ENCODE peak calls at places on chromosome 20, in nine cellular contexts. C, K, A, Z, J, F, G, P and E are unnamed samples.

GRCh38 chr20:19212524-19213502 is at the start of gene SLC24A3:
- DNase-seq in C (no peak), K (peak; percentile 68), A (peak; percentile 71), Z (peak; percentile 94), J (peak; percentile 86), F (no peak), G (no peak), P (peak; percentile 9), E (no peak)

GRCh38 chr20:2086177-2086979 is 15.2 kb upstream of the STK35 start:
- DNase-seq in C (no peak), K (no peak), A (no peak), Z (no peak), J (no peak), F (no peak), G (no peak), P (no peak), E (no peak)

GRCh38 chr20:54174452-54175175 is 828 bp upstream of the CYP24A1 start:
- DNase-seq in C (no peak), K (no peak), A (no peak), Z (no peak), J (no peak), F (no peak), G (no peak), P (no peak), E (no peak)

GRCh38 chr20:4813839-4814695 is 92.4 kb downstream of the PRND start:
- DNase-seq in C (peak; percentile 81), K (no peak), A (peak; percentile 43), Z (peak; percentile 75), J (no peak), F (peak; percentile 80), G (no peak), P (no peak), E (peak; percentile 92)

GRCh38 chr20:11716239-11716944 is 201.3 kb upstream of the BTBD3 start:
- DNase-seq in C (no peak), K (no peak), A (no peak), Z (no peak), J (peak; percentile 66), F (peak; percentile 2), G (no peak), P (peak; percentile 94), E (no peak)

GRCh38 chr20:52105573-52106422 is 85.8 kb downstream of the ZFP64 start:
- DNase-seq in C (no peak), K (no peak), A (no peak), Z (no peak), J (peak; percentile 36), F (peak; percentile 14), G (no peak), P (peak; percentile 57), E (no peak)

GRCh38 chr20:60627751-60628565 is 624.1 kb upstream of the CDH4 start:
- DNase-seq in C (no peak), K (no peak), A (no peak), Z (no peak), J (no peak), F (no peak), G (no peak), P (no peak), E (no peak)

GRCh38 chr20:2800590-2801458 is at the start of gene CPXM1:
- DNase-seq in C (no peak), K (no peak), A (no peak), Z (peak; percentile 77), J (peak; percentile 55), F (no peak), G (no peak), P (no peak), E (no peak)

GRCh38 chr20:25294459-25295385 is 46.8 kb downstream of the PYGB start:
- DNase-seq in C (peak; percentile 71), K (peak; percentile 41), A (peak; percentile 52), Z (no peak), J (peak; percentile 77), F (peak; percentile 77), G (peak; percentile 39), P (peak; percentile 55), E (peak; percentile 43)

GRCh38 chr20:33516882-33517281 is 27.0 kb downstream of the CBFA2T2 start:
- DNase-seq in C (no peak), K (no peak), A (no peak), Z (no peak), J (no peak), F (peak; percentile 22), G (no peak), P (peak; percentile 39), E (no peak)

GRCh38 chr20:62933966-62934365 is 4.0 kb upstream of the GID8 start:
- DNase-seq in C (no peak), K (no peak), A (no peak), Z (no peak), J (no peak), F (no peak), G (no peak), P (no peak), E (no peak)

GRCh38 chr20:4480104-4480503 is 241.6 kb upstream of the PRND start:
- DNase-seq in C (no peak), K (no peak), A (no peak), Z (no peak), J (no peak), F (no peak), G (no peak), P (no peak), E (no peak)

GRCh38 chr20:62782149-62782892 is 14.0 kb upstream of the MRGBP start:
- DNase-seq in C (no peak), K (no peak), A (no peak), Z (no peak), J (no peak), F (no peak), G (no peak), P (no peak), E (no peak)

GRCh38 chr20:10832146-10832545 is 158.3 kb upstream of the JAG1 start:
- DNase-seq in C (no peak), K (no peak), A (no peak), Z (no peak), J (no peak), F (no peak), G (no peak), P (peak; percentile 22), E (no peak)

GRCh38 chr20:1810926-1811620 is 84.1 kb upstream of the SIRPA start:
- DNase-seq in C (no peak), K (peak; percentile 56), A (no peak), Z (no peak), J (no peak), F (no peak), G (no peak), P (peak; percentile 63), E (no peak)

GRCh38 chr20:21464916-21465315 is 48.9 kb downstream of the NKX2-2 start:
- DNase-seq in C (no peak), K (no peak), A (no peak), Z (no peak), J (no peak), F (no peak), G (no peak), P (no peak), E (no peak)

GRCh38 chr20:46207031-46207549 is 89.0 kb downstream of the CD40 start:
- DNase-seq in C (no peak), K (no peak), A (no peak), Z (no peak), J (no peak), F (no peak), G (no peak), P (no peak), E (no peak)

GRCh38 chr20:49123982-49124381 is 64.2 kb downstream of the STAU1 start:
- DNase-seq in C (no peak), K (no peak), A (no peak), Z (no peak), J (no peak), F (no peak), G (no peak), P (no peak), E (no peak)
- H3K36me3 ChIP-seq in C (peaks cover 42% of the 10 kb centered on the region), K (peaks cover 26% of the 10 kb centered on the region), A (peaks cover 36% of the 10 kb centered on the region), Z (peaks cover 28% of the 10 kb centered on the region), J (no peaks in the 10 kb centered on the region), F (peaks cover 87% of the 10 kb centered on the region), G (peaks cover 26% of the 10 kb centered on the region), P (peaks cover 14% of the 10 kb centered on the region), E (peaks cover 47% of the 10 kb centered on the region)

GRCh38 chr20:47734870-47735269 is 50.4 kb downstream of the SULF2 start:
- DNase-seq in C (no peak), K (no peak), A (no peak), Z (no peak), J (no peak), F (no peak), G (no peak), P (no peak), E (no peak)

GRCh38 chr20:47740225-47741184 is 44.8 kb downstream of the SULF2 start:
- DNase-seq in C (no peak), K (peak; percentile 58), A (peak; percentile 42), Z (peak; percentile 29), J (no peak), F (no peak), G (no peak), P (no peak), E (no peak)

GRCh38 chr20:47735412-47736400 is 49.6 kb downstream of the SULF2 start:
- DNase-seq in C (no peak), K (peak; percentile 40), A (no peak), Z (peak; percentile 70), J (no peak), F (no peak), G (no peak), P (no peak), E (no peak)

GRCh38 chr20:47736570-47737152 is 48.6 kb downstream of the SULF2 start:
- DNase-seq in C (no peak), K (no peak), A (no peak), Z (peak; percentile 65), J (no peak), F (no peak), G (no peak), P (no peak), E (no peak)

GRCh38 chr20:47737923-47738322 is 47.4 kb downstream of the SULF2 start:
- DNase-seq in C (no peak), K (no peak), A (no peak), Z (no peak), J (no peak), F (no peak), G (no peak), P (no peak), E (no peak)
- H3K36me3 ChIP-seq in C (no peaks in the 10 kb centered on the region), K (no peaks in the 10 kb centered on the region), A (no peaks in the 10 kb centered on the region), Z (no peaks in the 10 kb centered on the region), J (no peaks in the 10 kb centered on the region), F (no peaks in the 10 kb centered on the region), G (no peaks in the 10 kb centered on the region), P (no peaks in the 10 kb centered on the region), E (no peaks in the 10 kb centered on the region)

GRCh38 chr20:47228654-47229053 is 127.8 kb downstream of the ZMYND8 start:
- DNase-seq in C (no peak), K (no peak), A (no peak), Z (no peak), J (no peak), F (no peak), G (no peak), P (no peak), E (no peak)
- H3K36me3 ChIP-seq in C (peaks cover 47% of the 10 kb centered on the region), K (peaks cover 37% of the 10 kb centered on the region), A (peaks cover 6% of the 10 kb centered on the region), Z (peaks cover 36% of the 10 kb centered on the region), J (no peaks in the 10 kb centered on the region), F (peaks cover 94% of the 10 kb centered on the region), G (peaks cover 44% of the 10 kb centered on the region), P (peaks cover 13% of the 10 kb centered on the region), E (peaks cover 56% of the 10 kb centered on the region)

DNA sequence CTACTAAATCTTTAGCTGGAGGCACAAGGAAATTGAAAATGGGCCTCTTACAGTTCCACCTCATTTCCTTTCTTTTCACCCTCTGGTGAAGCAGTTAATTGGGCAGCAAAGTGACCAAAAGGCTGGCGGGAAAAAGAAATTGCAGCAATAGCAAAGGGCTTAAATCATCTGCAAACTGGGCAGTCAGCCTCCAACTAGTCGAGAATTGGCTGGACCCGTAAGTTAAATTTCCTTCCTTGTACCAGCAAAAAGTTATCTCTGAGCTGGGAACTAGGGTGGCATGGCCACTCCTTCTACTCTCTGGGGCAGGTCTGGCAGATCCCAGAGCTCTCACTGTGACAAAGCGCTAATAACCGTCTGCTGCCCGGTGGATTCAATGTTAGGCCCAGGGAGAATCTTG is 33.5 kb downstream of the GHRH start:
- DNase-seq in C (no peak), K (peak; percentile 27), A (no peak), Z (no peak), J (no peak), F (no peak), G (no peak), P (peak; percentile 34), E (no peak)
- H3K36me3 ChIP-seq in C (peaks cover 84% of the 10 kb centered on the region), K (peaks cover 62% of the 10 kb centered on the region), A (peaks cover 73% of the 10 kb centered on the region), Z (peaks cover 84% of the 10 kb centered on the region), J (peaks cover 6% of the 10 kb centered on the region), F (peaks cover 100% of the 10 kb centered on the region), G (peaks cover 89% of the 10 kb centered on the region), P (peaks cover 20% of the 10 kb centered on the region), E (peaks cover 100% of the 10 kb centered on the region)